ENCODE peak calls at places on chromosomes 6 and 20, in five cellular contexts. B is CD8-positive, alpha-beta T cell; I is OCI-LY7; D is heart right ventricle; X is left ventricle myocardium inferior. R is an unnamed sample. For H3K36me3, the result is how much of the 10 kb centered on the place peaks cover.

GRCh38 chr6:55925292-55925691 is 49.9 kb upstream of the BMP5 start:
- DNase-seq in B (no peak), I (no peak), D (no peak), X (no peak), R (no peak)

GRCh38 chr6:137867685-137868509 is 838 bp downstream of the TNFAIP3 start:
- DNase-seq in B (peak), I (peak), D (no peak), X (peak), R (peak)

GRCh38 chr20:57807418-57808265 is 97.8 kb upstream of the PMEPA1 start:
- DNase-seq in B (no peak), I (no peak), D (peak), X (peak), R (no peak)

GRCh38 chr6:46201701-46202100 is 30.9 kb upstream of the ENPP5 start:
- DNase-seq in B (no peak), I (no peak), D (no peak), X (no peak), R (no peak)

GRCh38 chr20:47464380-47465101 is 37.1 kb upstream of the NCOA3 start:
- DNase-seq in B (no peak), I (no peak), D (peak), X (peak), R (peak)

GRCh38 chr6:19303381-19303780 is 533.8 kb upstream of the ID4 start:
- DNase-seq in B (no peak), I (no peak), D (no peak), X (no peak), R (no peak)

GRCh38 chr20:34829191-34829590 is 3.7 kb upstream of the NCOA6 start:
- DNase-seq in B (no peak), I (peak), D (no peak), X (no peak), R (no peak)

GRCh38 chr6:80254716-80255115 is 148.2 kb downstream of the BCKDHB start:
- DNase-seq in B (no peak), I (no peak), D (no peak), X (no peak), R (no peak)

GRCh38 chr6:106870824-106871300 is 103.7 kb downstream of the CD24 start:
- DNase-seq in B (no peak), I (no peak), D (no peak), X (no peak), R (no peak)

GRCh38 chr6:156282087-156282486 is 495.1 kb upstream of the ARID1B start:
- DNase-seq in B (no peak), I (no peak), D (no peak), X (no peak), R (no peak)

GRCh38 chr6:118485601-118486550 is 62.2 kb upstream of the PLN start:
- DNase-seq in B (no peak), I (no peak), D (no peak), X (no peak), R (no peak)

GRCh38 chr20:37879003-37879599 is 23.8 kb upstream of the VSTM2L start:
- DNase-seq in B (no peak), I (no peak), D (no peak), X (no peak), R (peak)

GRCh38 chr6:158816329-158816728 is 2.8 kb downstream of the EZR start:
- DNase-seq in B (no peak), I (peak), D (no peak), X (no peak), R (no peak)
- H3K27ac ChIP-seq in B (peak), I (peak), D (no peak), X (peak), R (no peak)

DNA sequence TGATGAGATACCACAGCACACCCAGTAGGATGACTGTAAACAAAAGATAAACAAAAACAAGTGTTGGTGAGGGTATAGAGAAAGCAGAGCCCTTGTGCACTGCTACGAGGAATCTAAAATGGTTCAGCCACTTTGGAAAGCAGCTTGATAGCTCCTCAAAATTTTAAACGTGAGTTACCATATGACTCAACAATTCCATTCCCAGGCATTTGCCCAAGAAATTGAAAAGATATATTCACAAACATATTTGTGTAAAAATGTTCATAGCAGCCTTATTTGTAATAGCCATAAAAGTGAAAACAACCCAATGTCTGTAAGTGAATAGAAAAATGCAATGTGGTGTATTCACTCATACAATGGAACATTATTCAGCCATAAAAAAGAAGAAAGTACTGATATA is 141.0 kb upstream of the BTBD3 start:
- DNase-seq in B (no peak), I (no peak), D (no peak), X (no peak), R (no peak)
- H3K36me3 ChIP-seq in B (under half), I (under half), D (under half), X (under half), R (under half)

DNA sequence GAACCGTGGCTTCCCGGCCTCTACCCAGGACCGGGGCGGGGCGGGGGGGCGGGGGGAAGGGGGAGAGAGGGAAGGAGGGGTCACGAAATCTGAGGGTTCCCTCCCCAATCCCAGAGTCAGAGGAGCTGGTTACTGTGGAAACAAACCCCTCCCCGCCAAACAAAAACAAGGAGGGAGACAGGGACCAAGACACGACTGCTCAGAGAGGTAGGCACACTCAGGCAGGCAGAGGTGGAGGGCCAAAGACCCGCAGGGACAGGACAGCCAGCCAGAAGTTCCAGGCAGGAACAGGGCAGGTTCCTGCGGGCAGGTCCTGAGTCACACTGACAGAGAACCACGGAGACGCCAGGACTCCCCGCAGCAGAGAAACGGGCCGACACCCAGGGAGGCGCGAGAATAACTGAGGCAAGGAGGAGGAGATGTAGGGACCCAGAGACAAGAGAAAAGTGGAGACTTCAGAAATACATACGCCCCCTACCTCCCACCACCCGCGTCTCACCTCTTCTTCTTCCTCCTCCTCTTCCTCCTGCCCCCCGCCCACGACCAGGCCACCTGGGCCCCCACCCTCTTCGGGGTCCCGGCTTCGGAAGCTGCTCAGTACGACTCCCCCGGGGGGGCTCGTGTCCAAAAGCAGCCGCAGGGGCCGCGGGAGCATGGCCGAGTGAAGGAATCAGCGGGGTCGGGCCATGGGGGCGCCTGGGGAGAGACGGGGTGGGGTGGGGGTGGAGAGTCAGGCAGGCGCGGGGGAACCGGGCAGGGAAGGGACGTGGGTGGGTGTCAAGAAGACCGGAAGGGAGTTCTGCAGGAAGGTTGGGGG is 578 bp downstream of the RGL2 start:
- DNase-seq in B (peak), I (peak), D (peak), X (no peak), R (peak)
- H3K27ac ChIP-seq in B (peak), I (peak), D (peak), X (peak), R (peak)

DNA sequence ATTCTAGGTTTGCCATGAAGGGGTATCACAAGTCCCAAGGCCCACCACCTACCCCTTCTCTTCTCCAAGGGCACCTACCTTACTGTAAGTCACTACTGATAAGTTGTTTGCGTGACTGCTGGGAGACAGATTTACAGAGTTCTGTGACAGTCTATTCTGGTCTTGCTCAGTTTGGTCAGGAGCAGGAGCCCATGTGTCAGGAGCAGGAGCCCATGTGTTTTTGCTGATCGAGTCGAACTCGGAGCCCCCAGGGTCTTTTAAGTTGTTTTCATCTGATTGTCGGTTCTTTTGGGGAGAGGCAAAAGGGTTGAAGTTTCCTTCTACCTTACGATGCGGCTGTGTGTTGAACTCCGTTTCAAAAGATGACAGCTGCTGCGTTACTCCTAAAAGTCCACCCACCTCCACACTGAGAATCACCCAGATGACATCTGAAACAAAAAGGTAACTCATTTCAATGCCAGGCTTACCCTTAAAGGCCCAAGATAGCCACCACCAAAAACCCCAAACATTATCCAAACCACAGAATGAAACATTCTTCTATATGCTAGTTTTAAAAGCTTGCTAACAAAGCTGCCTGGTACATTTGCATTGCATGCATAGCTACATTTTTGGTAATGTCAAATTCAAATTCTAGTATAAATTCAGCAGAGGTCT is 50.5 kb upstream of the SPDEF start:
- DNase-seq in B (no peak), I (no peak), D (no peak), X (no peak), R (no peak)
- H3K36me3 ChIP-seq in B (under half), I (under half), D (under half), X (under half), R (under half)

GRCh38 chr20:24966317-24967012 is 17.4 kb downstream of the CST7 start:
- DNase-seq in B (no peak), I (no peak), D (no peak), X (no peak), R (no peak)

GRCh38 chr20:24963672-24964517 is 14.8 kb downstream of the CST7 start:
- DNase-seq in B (no peak), I (no peak), D (no peak), X (no peak), R (no peak)

GRCh38 chr20:24964518-24964838 is 15.4 kb downstream of the CST7 start:
- DNase-seq in B (no peak), I (no peak), D (no peak), X (no peak), R (no peak)

GRCh38 chr20:24962510-24962909 is 13.4 kb downstream of the CST7 start:
- DNase-seq in B (no peak), I (no peak), D (no peak), X (no peak), R (no peak)

GRCh38 chr20:24965065-24965919 is 16.2 kb downstream of the CST7 start:
- DNase-seq in B (no peak), I (no peak), D (no peak), X (no peak), R (no peak)
- H3K27ac ChIP-seq in B (no peak), I (no peak), D (no peak), X (no peak), R (no peak)

GRCh38 chr6:132179955-132180354 is 221.3 kb downstream of the MOXD1 start:
- DNase-seq in B (no peak), I (no peak), D (no peak), X (no peak), R (no peak)
- H3K36me3 ChIP-seq in B (under half), I (under half), D (under half), X (under half), R (under half)

GRCh38 chr20:62701161-62702007 is 7.3 kb upstream of the NTSR1 start:
- DNase-seq in B (no peak), I (no peak), D (no peak), X (no peak), R (no peak)

GRCh38 chr20:62702008-62702290 is 6.7 kb upstream of the NTSR1 start:
- DNase-seq in B (no peak), I (no peak), D (no peak), X (no peak), R (no peak)

GRCh38 chr20:62703853-62704228 is 4.8 kb upstream of the NTSR1 start:
- DNase-seq in B (no peak), I (no peak), D (no peak), X (no peak), R (no peak)

GRCh38 chr20:62704341-62704948 is 4.2 kb upstream of the NTSR1 start:
- DNase-seq in B (no peak), I (no peak), D (peak), X (peak), R (peak)

GRCh38 chr20:62702886-62703852 is 5.5 kb upstream of the NTSR1 start:
- DNase-seq in B (no peak), I (no peak), D (no peak), X (no peak), R (no peak)
- H3K27ac ChIP-seq in B (no peak), I (no peak), D (no peak), X (peak), R (no peak)

GRCh38 chr6:37483917-37484785 is 15.5 kb downstream of the CCDC167 start:
- DNase-seq in B (peak), I (peak), D (peak), X (peak), R (peak)
- H3K36me3 ChIP-seq in B (under half), I (half or more), D (under half), X (under half), R (under half)

DNA sequence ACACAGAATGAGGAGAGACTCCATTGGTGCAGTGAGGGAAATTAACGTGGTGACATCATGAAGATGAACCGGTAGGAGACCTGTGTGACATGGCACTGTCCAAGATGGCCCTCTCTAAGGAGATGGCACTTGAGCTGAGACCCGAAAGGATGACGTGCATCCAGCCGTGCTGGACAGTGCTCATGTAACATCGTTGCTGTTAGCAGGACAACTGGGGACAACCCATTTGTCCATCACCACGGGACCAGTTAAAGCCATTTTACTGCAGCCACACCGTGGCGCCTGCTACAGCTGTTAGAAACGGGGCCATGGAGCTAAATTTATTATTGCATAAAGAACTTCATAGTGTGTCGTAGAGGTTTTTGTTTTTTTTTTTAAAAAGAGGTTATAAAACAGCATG is 65.3 kb downstream of the DLGAP4 start:
- DNase-seq in B (no peak), I (no peak), D (no peak), X (no peak), R (no peak)
- H3K27ac ChIP-seq in B (no peak), I (no peak), D (no peak), X (no peak), R (no peak)

DNA sequence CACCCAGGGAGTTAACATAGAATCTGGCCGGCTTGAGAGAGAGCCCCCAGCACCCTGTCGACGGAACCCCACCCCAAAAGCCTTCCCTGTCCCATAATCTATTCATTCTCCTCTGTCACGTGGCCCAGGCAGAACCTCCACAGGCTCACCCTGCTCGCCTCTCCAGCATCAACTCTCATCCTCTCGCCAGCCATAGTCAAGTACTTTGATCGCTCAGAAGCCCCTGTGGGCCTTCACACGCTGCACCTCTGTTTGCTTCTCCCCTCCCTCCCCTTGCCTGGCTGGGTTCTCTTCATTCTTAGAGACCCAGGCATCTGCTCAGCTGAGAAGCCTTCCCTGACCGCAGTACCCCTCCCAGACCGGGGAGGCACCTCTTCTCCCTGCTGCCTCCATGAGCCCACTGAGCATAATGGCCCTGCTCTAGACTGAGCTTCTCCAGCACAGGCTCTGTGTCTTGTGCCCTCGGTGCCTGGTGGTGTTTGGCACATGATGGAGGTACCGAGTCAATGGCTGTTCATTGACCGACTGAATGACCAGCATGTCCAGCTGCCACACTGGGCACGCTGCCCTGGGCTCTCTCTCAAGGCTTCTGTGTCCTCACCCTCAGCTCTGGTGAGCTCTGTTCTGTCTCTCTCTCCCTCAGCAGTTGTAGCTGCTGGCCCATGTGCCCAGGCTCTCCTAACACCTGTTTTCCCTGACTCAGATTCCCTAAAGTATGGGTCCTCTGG is 33.7 kb downstream of the PKIG start:
- DNase-seq in B (no peak), I (peak), D (no peak), X (peak), R (peak)
- H3K36me3 ChIP-seq in B (under half), I (half or more), D (under half), X (half or more), R (under half)